ENCODE peak calls at places on chromosomes 4 and X, in nine cellular contexts. L, I, D, B, H, E, S, N and Z are unnamed samples.
A peak's percentile ranks its signal among the peaks of the same experiment; 100 is the strongest.

GRCh38 chr4:143653031-143653430 is 47.4 kb downstream of the FREM3 start:
- DNase-seq in D (no peak), B (no peak), E (no peak), S (no peak), N (no peak), H (no peak), I (no peak), L (no peak), Z (no peak)

GRCh38 chr4:6331018-6331417 is 61.4 kb downstream of the WFS1 start:
- DNase-seq in B (peak; percentile 64), H (peak; percentile 60), D (peak; percentile 23), S (peak; percentile 65), L (no peak), E (no peak), N (no peak), I (no peak), Z (no peak)

GRCh38 chr4:144302704-144303536 is 162.4 kb upstream of the GYPA start:
- DNase-seq in N (no peak), D (no peak), L (no peak), B (peak; percentile 6), I (no peak), S (no peak), H (no peak), E (no peak), Z (no peak)

GRCh38 chr4:26613242-26613641 is 29.4 kb downstream of the TBC1D19 start:
- DNase-seq in I (no peak), S (no peak), N (no peak), H (no peak), D (no peak), E (no peak), L (no peak), B (peak; percentile 25), Z (no peak)

GRCh38 chr4:38821739-38822138 is 17.1 kb upstream of the TLR1 start:
- DNase-seq in B (no peak), L (no peak), S (no peak), I (no peak), H (no peak), E (no peak), D (no peak), N (no peak), Z (no peak)

GRCh38 chr4:152200776-152201333 is 335.0 kb downstream of the FBXW7 start:
- DNase-seq in H (no peak), D (no peak), L (no peak), N (no peak), S (no peak), B (no peak), I (no peak), E (no peak), Z (no peak)

GRCh38 chr4:174522183-174523002 is at the start of gene HPGD:
- DNase-seq in B (peak; percentile 61), S (peak; percentile 67), L (no peak), H (peak; percentile 73), D (peak; percentile 81), N (peak; percentile 66), E (no peak), I (peak; percentile 82), Z (peak; percentile 82)

GRCh38 chr4:54657194-54657555 is 582 bp upstream of the KIT start:
- DNase-seq in E (no peak), S (no peak), N (peak; percentile 14), H (no peak), D (no peak), B (no peak), I (no peak), L (peak; percentile 43), Z (no peak)

GRCh38 chr4:52665592-52665991 is 6.5 kb upstream of the USP46 start:
- DNase-seq in H (peak; percentile 7), L (no peak), I (no peak), N (peak; percentile 16), D (no peak), S (no peak), E (no peak), B (no peak), Z (no peak)

GRCh38 chr4:97627785-97628184 is 515.5 kb downstream of the STPG2 start:
- DNase-seq in L (no peak), N (no peak), H (no peak), S (no peak), I (no peak), B (no peak), D (no peak), E (no peak), Z (no peak)

GRCh38 chrX:42386681-42387080 is 391.3 kb downstream of the PPP1R2C start:
- DNase-seq in S (no peak), H (no peak), B (no peak), D (no peak), N (no peak), I (no peak), E (no peak), L (no peak), Z (no peak)

GRCh38 chr4:89336818-89337395 is 29.3 kb upstream of the GPRIN3 start:
- DNase-seq in N (no peak), E (no peak), I (no peak), L (no peak), D (no peak), S (no peak), B (no peak), H (no peak), Z (no peak)

GRCh38 chrX:11143931-11144678 is 33.0 kb downstream of the HCCS start:
- DNase-seq in E (peak; percentile 26), I (peak; percentile 77), D (peak; percentile 58), L (peak; percentile 51), H (peak; percentile 77), B (peak; percentile 81), N (peak; percentile 71), S (peak; percentile 51), Z (no peak)

GRCh38 chr4:141046255-141046654 is 87.0 kb downstream of the RNF150 start:
- DNase-seq in E (no peak), L (peak; percentile 22), D (no peak), S (no peak), H (peak; percentile 8), I (peak; percentile 78), B (peak; percentile 2), N (no peak), Z (no peak)

DNA sequence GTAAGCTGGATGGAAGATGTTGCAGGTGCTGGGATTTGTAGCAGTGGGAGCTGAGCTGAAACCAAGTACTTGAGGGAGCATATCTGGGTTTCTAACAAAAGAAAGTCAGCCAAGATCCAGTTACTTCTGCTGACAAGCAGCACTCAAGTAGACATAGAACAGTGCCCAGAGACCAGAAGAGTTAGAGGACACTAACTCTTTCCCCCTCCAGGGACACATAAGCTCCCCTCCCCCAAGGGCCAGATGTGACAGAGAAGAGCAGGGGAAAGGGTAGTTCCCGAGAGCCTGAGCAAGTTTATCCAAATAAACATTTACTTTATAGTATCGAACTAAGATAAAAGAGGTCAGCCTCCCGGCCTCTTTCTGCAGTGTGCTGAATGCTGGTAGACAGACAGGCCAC is 12.2 kb downstream of the TRPC3 start:
- DNase-seq in N (no peak), I (no peak), D (no peak), L (no peak), B (no peak), S (no peak), E (no peak), H (no peak), Z (no peak)
- H3K27ac ChIP-seq in N (no peak overlapping the region), I (no peak overlapping the region), D (no peak overlapping the region), L (no peak overlapping the region), B (no peak overlapping the region), S (no peak overlapping the region), E (no peak overlapping the region), H (no peak overlapping the region), Z (no peak overlapping the region)

DNA sequence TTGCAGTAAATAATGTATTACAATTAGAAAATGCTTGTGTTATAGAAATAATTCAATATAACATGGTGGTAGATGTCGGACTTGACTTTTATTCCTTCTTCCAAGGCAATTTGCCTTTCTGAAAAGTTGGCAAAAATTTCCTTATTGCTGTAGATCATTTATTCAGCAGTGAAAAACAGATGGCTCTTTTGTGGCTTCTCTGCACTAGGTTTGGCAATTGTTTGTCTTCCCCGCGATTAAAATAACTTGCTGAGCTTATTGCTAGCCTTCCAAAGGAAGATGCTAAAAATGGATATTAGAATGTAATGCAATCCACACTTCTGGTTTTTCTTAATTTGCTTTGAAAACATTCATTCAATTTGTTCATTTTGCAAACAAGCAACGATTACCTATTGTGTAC is 1977.9 kb upstream of the ADGRL3 start:
- DNase-seq in D (no peak), H (no peak), B (no peak), L (no peak), S (no peak), N (no peak), I (no peak), E (no peak), Z (no peak)
- TF ChIP-seq EP300 in D (no peak), H (no peak), B (no peak), L (no peak), S (no peak), N (no peak), I (no peak), E (no peak), Z (no peak)

GRCh38 chr4:165682621-165683020 is 190.4 kb upstream of the TLL1 start:
- DNase-seq in I (no peak), B (no peak), L (no peak), S (no peak), E (no peak), H (no peak), D (no peak), N (no peak), Z (no peak)

GRCh38 chr4:165684177-165684870 is 188.7 kb upstream of the TLL1 start:
- DNase-seq in B (no peak), L (no peak), S (no peak), H (no peak), E (no peak), D (no peak), I (no peak), N (no peak), Z (no peak)

GRCh38 chr4:165680821-165681220 is 192.2 kb upstream of the TLL1 start:
- DNase-seq in H (no peak), I (no peak), N (no peak), S (no peak), E (no peak), L (no peak), D (no peak), B (no peak), Z (no peak)

GRCh38 chr4:165692082-165692481 is 181.0 kb upstream of the TLL1 start:
- DNase-seq in S (no peak), L (no peak), N (no peak), H (no peak), D (no peak), B (no peak), E (no peak), I (no peak), Z (no peak)

DNA sequence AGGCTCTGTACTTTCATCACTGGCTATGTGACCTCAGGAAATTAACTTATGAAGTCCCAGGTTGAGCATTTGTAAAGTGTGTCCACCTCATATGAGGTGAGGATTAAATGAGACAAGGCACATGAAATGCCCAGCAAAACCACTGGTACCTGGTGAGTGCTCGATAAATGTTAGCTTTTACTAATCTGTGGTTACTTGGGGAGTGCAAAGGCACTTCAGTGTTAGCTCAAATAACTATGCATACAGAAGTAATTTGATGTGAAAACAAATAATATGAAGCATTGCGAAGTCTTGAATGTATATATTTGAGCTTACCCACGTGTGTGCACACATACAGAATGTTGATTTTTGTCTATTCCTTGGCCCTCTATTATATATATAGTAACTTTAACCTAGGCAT is 186.3 kb upstream of the TLL1 start:
- DNase-seq in N (no peak), D (no peak), L (no peak), I (no peak), H (no peak), B (no peak), E (no peak), S (no peak), Z (no peak)
- H3K27ac ChIP-seq in N (no peak overlapping the region), D (no peak overlapping the region), L (no peak overlapping the region), I (no peak overlapping the region), H (no peak overlapping the region), B (no peak overlapping the region), E (no peak overlapping the region), S (no peak overlapping the region), Z (no peak overlapping the region)

GRCh38 chr4:130238121-130238520 is 1142.2 kb downstream of the C4orf33 start:
- DNase-seq in D (no peak), H (no peak), E (no peak), B (no peak), L (no peak), N (no peak), S (no peak), I (no peak), Z (no peak)

GRCh38 chr4:130233377-130234047 is 1137.6 kb downstream of the C4orf33 start:
- DNase-seq in N (no peak), I (no peak), E (no peak), D (no peak), H (no peak), L (no peak), B (no peak), S (no peak), Z (no peak)
- TF ChIP-seq EP300 in N (no peak), I (no peak), E (no peak), D (no peak), H (no peak), L (no peak), B (no peak), S (no peak), Z (no peak)